ENCODE peak calls at places on chromosomes 5 and 9, in five cellular contexts. R is H1, Q is K562, M is HepG2, V is GM12878. I is an unnamed sample.

GRCh38 chr5:120388016-120388781 is 75.9 kb upstream of the PRR16 start:
- DNase-seq in M (no peak), Q (no peak), R (no peak), V (no peak), I (no peak)

GRCh38 chr9:111959468-111959941 is 62.9 kb downstream of the UGCG start:
- DNase-seq in M (peak), V (no peak), Q (peak), R (no peak), I (peak)

GRCh38 chr9:17065062-17065461 is 69.8 kb upstream of the CNTLN start:
- DNase-seq in M (peak), R (no peak), V (no peak), Q (no peak), I (no peak)

GRCh38 chr5:169064093-169064492 is 236.8 kb downstream of the SLIT3 start:
- DNase-seq in Q (no peak), V (no peak), M (no peak), R (no peak), I (peak)

GRCh38 chr5:38134750-38135330 is 123.5 kb upstream of the EGFLAM start:
- DNase-seq in V (no peak), Q (no peak), M (no peak), R (no peak), I (no peak)

GRCh38 chr5:164051745-164052144 is 546.3 kb downstream of the MAT2B start:
- DNase-seq in V (no peak), M (no peak), R (no peak), Q (no peak), I (no peak)

GRCh38 chr5:135660826-135661555 is 82.2 kb upstream of the CXCL14 start:
- DNase-seq in R (no peak), V (no peak), Q (no peak), M (no peak), I (no peak)

GRCh38 chr5:10689391-10690081 is 71.5 kb downstream of the DAP start:
- DNase-seq in M (no peak), Q (peak), V (no peak), R (peak), I (peak)

GRCh38 chr9:129145841-129146292 is 32.2 kb downstream of the IER5L start:
- DNase-seq in V (no peak), M (peak), Q (no peak), R (peak), I (no peak)

GRCh38 chr5:131999991-132000490 is 11.4 kb downstream of the ACSL6 start:
- DNase-seq in Q (no peak), R (no peak), V (no peak), M (no peak), I (no peak)

GRCh38 chr5:122713026-122713425 is 61.9 kb upstream of the SNX2 start:
- DNase-seq in R (no peak), Q (no peak), V (no peak), M (no peak), I (no peak)

DNA sequence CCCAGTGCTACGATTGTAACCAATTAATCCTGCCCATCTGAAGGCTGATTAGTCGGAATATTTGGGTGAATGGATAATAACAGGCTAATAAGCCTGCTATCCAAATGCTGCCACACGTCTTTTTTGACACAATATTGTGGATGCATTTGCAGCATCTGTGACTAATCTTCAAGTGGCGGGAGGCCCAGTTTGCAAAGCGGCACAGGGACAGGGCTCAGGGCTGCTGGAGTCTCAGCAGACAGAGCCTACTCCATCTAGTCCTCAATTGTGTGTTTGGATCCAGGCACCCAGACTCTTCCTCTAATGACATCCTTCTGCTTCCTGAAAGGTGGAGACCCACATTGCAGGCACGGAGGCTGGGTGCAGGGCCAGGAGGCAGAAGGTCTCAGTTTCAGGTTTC is 169.6 kb downstream of the ASTN2 start:
- DNase-seq in R (no peak), M (no peak), V (no peak), Q (no peak), I (no peak)
- TF ChIP-seq MAX in R (no peak), M (no peak), V (no peak), Q (no peak), I (no peak)

GRCh38 chr5:150641826-150642566 is 1.5 kb downstream of the SYNPO start:
- DNase-seq in Q (no peak), M (no peak), R (no peak), V (no peak), I (no peak)
- TF ChIP-seq POLR2A in Q (no peak), M (no peak), R (no peak), V (no peak), I (no peak)

GRCh38 chr5:126104951-126105350 is 318.3 kb upstream of the GRAMD2B start:
- DNase-seq in V (no peak), M (no peak), R (no peak), Q (no peak), I (no peak)
- TF ChIP-seq USF2 in V (no peak), M (no peak), R (no peak), Q (no peak), I (no peak)

DNA sequence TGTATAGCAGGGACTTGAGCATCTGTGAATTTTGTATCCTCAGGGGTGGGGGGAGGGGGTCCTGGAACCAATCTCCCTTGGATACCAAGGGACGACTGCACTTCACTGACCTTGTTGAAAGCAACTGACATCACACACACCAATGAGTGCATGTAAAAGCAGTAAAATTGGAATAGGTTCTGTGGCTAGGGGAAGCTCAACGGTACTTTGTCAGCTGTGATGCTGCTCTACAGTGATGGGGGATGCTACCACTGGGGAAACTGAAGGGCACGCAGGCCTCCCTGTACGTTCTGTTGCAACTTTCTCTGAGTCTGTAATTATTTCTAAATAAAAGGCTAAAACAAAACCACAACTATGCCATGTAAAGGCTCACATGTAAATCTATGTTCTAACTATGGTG is 47.1 kb upstream of the RETREG1 start:
- DNase-seq in Q (no peak), M (no peak), V (no peak), R (no peak), I (no peak)
- TF ChIP-seq MAX in Q (no peak), M (no peak), V (no peak), R (no peak), I (no peak)

GRCh38 chr9:107487521-107488399 is 1.8 kb downstream of the KLF4 start:
- DNase-seq in M (no peak), R (peak), V (no peak), Q (no peak), I (peak)

GRCh38 chr9:107489687-107490605 is at the start of gene KLF4:
- DNase-seq in R (peak), Q (peak), M (peak), V (no peak), I (peak)

GRCh38 chr9:107491081-107492053 is 1.8 kb upstream of the KLF4 start:
- DNase-seq in Q (no peak), M (no peak), V (no peak), R (peak), I (no peak)

GRCh38 chr9:107488400-107489143 is 997 bp downstream of the KLF4 start:
- DNase-seq in Q (no peak), R (peak), V (no peak), M (no peak), I (peak)

GRCh38 chr9:107489144-107489673 is 360 bp downstream of the KLF4 start:
- DNase-seq in M (no peak), R (no peak), V (no peak), Q (no peak), I (no peak)
- TF ChIP-seq POLR2A in M (no peak), R (no peak), V (no peak), Q (no peak), I (no peak)

GRCh38 chr5:157336423-157336744 is 70.5 kb downstream of the CYFIP2 start:
- DNase-seq in Q (no peak), R (no peak), V (no peak), M (no peak), I (no peak)
- TF ChIP-seq USF2 in Q (no peak), R (no peak), V (no peak), M (no peak), I (no peak)

GRCh38 chr5:16489322-16489791 is 23.8 kb upstream of the ZNF622 start:
- DNase-seq in Q (peak), R (no peak), M (peak), V (no peak), I (peak)
- TF ChIP-seq MAX in Q (no peak), R (no peak), M (no peak), V (no peak), I (no peak)

GRCh38 chr5:61332369-61332745 is 299 bp downstream of the ZSWIM6 start:
- DNase-seq in M (no peak), R (no peak), V (no peak), Q (peak), I (no peak)

GRCh38 chr5:61330341-61330878 is 1.6 kb upstream of the ZSWIM6 start:
- DNase-seq in Q (peak), R (peak), V (no peak), M (peak), I (peak)

GRCh38 chr5:61330879-61331406 is 1.1 kb upstream of the ZSWIM6 start:
- DNase-seq in Q (peak), M (peak), R (peak), V (no peak), I (peak)

GRCh38 chr5:61332891-61333350 is 863 bp downstream of the ZSWIM6 start:
- DNase-seq in Q (peak), M (no peak), R (peak), V (no peak), I (peak)

GRCh38 chr5:61331407-61332368 is at the start of gene ZSWIM6:
- DNase-seq in M (peak), V (peak), Q (peak), R (peak), I (peak)
- TF ChIP-seq POLR2A in M (peak), V (peak), Q (peak), R (peak), I (peak)

DNA sequence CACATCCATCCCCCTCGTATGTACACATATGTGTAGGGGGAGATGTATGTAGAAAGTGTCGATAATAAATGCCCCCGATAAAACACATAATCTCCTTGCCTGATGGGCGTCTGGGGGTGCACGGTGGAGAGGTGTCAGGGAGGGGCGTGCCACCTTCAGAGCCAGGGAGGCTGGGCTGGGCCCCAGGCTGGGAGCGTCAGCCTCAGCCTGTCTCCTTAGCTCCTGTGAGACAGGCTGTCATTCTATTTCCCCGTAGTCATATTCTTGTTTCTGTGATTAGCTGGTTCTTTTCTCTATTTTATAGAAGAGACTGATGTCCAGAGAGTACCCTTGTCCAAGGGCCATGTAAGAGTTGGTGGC is 4.7 kb upstream of the RXRA start:
- DNase-seq in V (no peak), R (no peak), M (no peak), Q (no peak), I (no peak)
- TF ChIP-seq USF2 in V (no peak), R (no peak), M (no peak), Q (no peak), I (no peak)

DNA sequence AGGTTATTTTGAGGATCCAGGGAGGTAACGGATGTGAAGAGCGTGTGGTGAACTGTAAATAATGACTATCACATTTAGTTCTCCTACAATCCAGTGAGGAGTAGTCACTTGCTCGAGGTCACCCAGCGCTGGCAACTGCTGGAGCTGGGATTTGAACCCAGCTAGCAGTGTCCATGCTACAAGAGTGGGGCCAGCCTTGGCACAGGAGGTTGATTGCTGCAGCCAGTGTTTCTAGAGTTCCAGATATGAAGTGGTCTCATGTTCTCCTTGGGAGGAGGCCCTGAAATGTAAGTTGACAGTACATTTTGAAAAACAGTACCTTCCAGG is 765 bp downstream of the CCDC107 start:
- DNase-seq in R (no peak), M (peak), Q (peak), V (no peak), I (peak)
- TF ChIP-seq MAX in R (no peak), M (no peak), Q (no peak), V (no peak), I (no peak)

I was measured in A549.